ENCODE peak calls at places on chromosomes 4 and X, in six cellular contexts. One of them, this sample, is unnamed.

GRCh38 chrX:97898798-97899197 is 1015.1 kb downstream of the RPA4 start:
- DNase-seq in immature natural killer cell: no peak
- DNase-seq in SW480: no peak
- DNase-seq in GM04504: peak; percentile 19
- DNase-seq in activated naive CD4-positive, alpha-beta T cell treated with anti-CD3 and anti-CD28 coated beads, Interleukin-2, amount 50 U/mL, for 16 hours: no peak
- DNase-seq in A172: no peak
- DNase-seq in this sample: no peak

GRCh38 chr4:71379126-71379525 is 40.3 kb downstream of the SLC4A4 start:
- DNase-seq in immature natural killer cell: no peak
- DNase-seq in SW480: no peak
- DNase-seq in GM04504: no peak
- DNase-seq in activated naive CD4-positive, alpha-beta T cell treated with anti-CD3 and anti-CD28 coated beads, Interleukin-2, amount 50 U/mL, for 16 hours: no peak
- DNase-seq in A172: no peak
- DNase-seq in this sample: no peak

GRCh38 chr4:8939160-8939855 is 67.7 kb upstream of the HMX1 start:
- DNase-seq in immature natural killer cell: no peak
- DNase-seq in SW480: no peak
- DNase-seq in GM04504: no peak
- DNase-seq in activated naive CD4-positive, alpha-beta T cell treated with anti-CD3 and anti-CD28 coated beads, Interleukin-2, amount 50 U/mL, for 16 hours: no peak
- DNase-seq in A172: no peak
- DNase-seq in this sample: no peak

GRCh38 chrX:134249231-134249630 is 12.2 kb downstream of the CCDC160 start:
- DNase-seq in immature natural killer cell: no peak
- DNase-seq in SW480: no peak
- DNase-seq in GM04504: no peak
- DNase-seq in activated naive CD4-positive, alpha-beta T cell treated with anti-CD3 and anti-CD28 coated beads, Interleukin-2, amount 50 U/mL, for 16 hours: no peak
- DNase-seq in A172: no peak
- DNase-seq in this sample: no peak

GRCh38 chr4:58732973-58733372 is 1622.8 kb upstream of the IGFBP7 start:
- DNase-seq in immature natural killer cell: no peak
- DNase-seq in SW480: no peak
- DNase-seq in GM04504: no peak
- DNase-seq in activated naive CD4-positive, alpha-beta T cell treated with anti-CD3 and anti-CD28 coated beads, Interleukin-2, amount 50 U/mL, for 16 hours: no peak
- DNase-seq in A172: no peak
- DNase-seq in this sample: no peak

GRCh38 chrX:125505207-125505606 is 185.5 kb downstream of the TEX13C start:
- DNase-seq in immature natural killer cell: no peak
- DNase-seq in SW480: no peak
- DNase-seq in GM04504: no peak
- DNase-seq in activated naive CD4-positive, alpha-beta T cell treated with anti-CD3 and anti-CD28 coated beads, Interleukin-2, amount 50 U/mL, for 16 hours: no peak
- DNase-seq in A172: no peak
- DNase-seq in this sample: no peak

GRCh38 chrX:8653956-8654355 is 78.0 kb downstream of the ANOS1 start:
- DNase-seq in immature natural killer cell: no peak
- DNase-seq in SW480: no peak
- DNase-seq in GM04504: no peak
- DNase-seq in activated naive CD4-positive, alpha-beta T cell treated with anti-CD3 and anti-CD28 coated beads, Interleukin-2, amount 50 U/mL, for 16 hours: no peak
- DNase-seq in A172: no peak
- DNase-seq in this sample: no peak

GRCh38 chr4:186809070-186809469 is 85.4 kb upstream of the FAT1 start:
- DNase-seq in immature natural killer cell: no peak
- DNase-seq in SW480: no peak
- DNase-seq in GM04504: no peak
- DNase-seq in activated naive CD4-positive, alpha-beta T cell treated with anti-CD3 and anti-CD28 coated beads, Interleukin-2, amount 50 U/mL, for 16 hours: no peak
- DNase-seq in A172: no peak
- DNase-seq in this sample: no peak

GRCh38 chr4:28966982-28967381 is 1753.2 kb upstream of the PCDH7 start:
- DNase-seq in immature natural killer cell: no peak
- DNase-seq in SW480: no peak
- DNase-seq in GM04504: no peak
- DNase-seq in activated naive CD4-positive, alpha-beta T cell treated with anti-CD3 and anti-CD28 coated beads, Interleukin-2, amount 50 U/mL, for 16 hours: no peak
- DNase-seq in A172: peak; percentile 63
- DNase-seq in this sample: no peak